ENCODE peak calls at places on chromosomes 13 and 19, in five cellular contexts. M is Caki2; V is nucleus accumbens; R is NCI-H2081; Q is stimulated activated CD4-positive, alpha-beta T cell treated with anti-CD3 and anti-CD28 coated beads, TNF-alpha, amount 100 ng/mL, for 1 hour. H is an unnamed sample.

GRCh38 chr19:56167064-56167578 is 8.7 kb upstream of the GALP start:
- DNase-seq in M (peak; percentile 16), V (no peak), R (no peak), Q (no peak), H (no peak)

GRCh38 chr13:91017669-91018053 is 329.8 kb upstream of the MIR17HG start:
- DNase-seq in M (peak; percentile 52), V (no peak), R (no peak), Q (no peak), H (peak; percentile 10)

GRCh38 chr13:96053003-96053703 is at the start of gene UGGT2:
- DNase-seq in M (peak; percentile 87), V (peak; percentile 83), R (peak; percentile 89), Q (no peak), H (peak; percentile 91)

GRCh38 chr13:90591260-90591926 is 756.1 kb upstream of the MIR17HG start:
- DNase-seq in M (no peak), V (no peak), R (no peak), Q (no peak), H (peak; percentile 1)

GRCh38 chr13:27283906-27284523 is 13.4 kb downstream of the RASL11A start:
- DNase-seq in M (peak; percentile 33), V (peak; percentile 16), R (no peak), Q (no peak), H (peak; percentile 55)

GRCh38 chr13:76293346-76293745 is 592.9 kb downstream of the KCTD12 start:
- DNase-seq in M (peak; percentile 64), V (no peak), R (no peak), Q (no peak), H (no peak)

GRCh38 chr19:11361771-11362731 is 6.8 kb downstream of the PLPPR2 start:
- DNase-seq in M (no peak), V (no peak), R (no peak), Q (no peak), H (no peak)

GRCh38 chr19:19805480-19805879 is 16.1 kb downstream of the ZNF506 start:
- DNase-seq in M (no peak), V (no peak), R (no peak), Q (no peak), H (no peak)

GRCh38 chr13:32315255-32316029 is at the start of the genes BRCA2 and ZAR1L:
- DNase-seq in M (peak; percentile 75), V (peak; percentile 72), R (peak; percentile 75), Q (peak; percentile 56), H (peak; percentile 89)

H was measured in SW480.